ENCODE peak calls at places on chromosomes 12 and 14, in eight cellular contexts. O, L, N, J, X, V, S and E are unnamed samples. For H3K4me1, the result is how much of the 10 kb centered on the place peaks cover.

GRCh38 chr12:93078577-93078976 is 149.5 kb upstream of the EEA1 start:
- DNase-seq in X (no peak), L (no peak), O (no peak), J (no peak), V (no peak), S (no peak), N (no peak), E (no peak)

GRCh38 chr12:51240971-51241370 is 2.3 kb downstream of the DAZAP2 start:
- DNase-seq in S (no peak), J (no peak), N (no peak), X (no peak), V (no peak), L (no peak), O (no peak), E (no peak)

GRCh38 chr12:89470741-89471504 is 53.7 kb downstream of the GALNT4 start:
- DNase-seq in N (peak), J (peak), V (peak), O (no peak), L (no peak), X (no peak), S (no peak), E (no peak)

GRCh38 chr12:103308396-103308795 is 187.4 kb downstream of the C12orf42 start:
- DNase-seq in X (no peak), O (no peak), S (no peak), J (no peak), V (no peak), L (no peak), N (no peak), E (no peak)

GRCh38 chr12:29754235-29755189 is 29.2 kb downstream of the TMTC1 start:
- DNase-seq in J (peak), L (no peak), X (no peak), N (no peak), V (no peak), S (no peak), O (no peak), E (no peak)

GRCh38 chr12:101700299-101700820 is 2.9 kb downstream of the CHPT1 start:
- DNase-seq in O (no peak), S (no peak), L (no peak), J (no peak), N (no peak), X (no peak), V (no peak), E (no peak)

GRCh38 chr12:108634225-108634795 is 616 bp upstream of the SELPLG start:
- DNase-seq in S (peak), N (peak), X (no peak), V (peak), L (no peak), J (peak), O (no peak), E (peak)

GRCh38 chr12:87801860-87802720 is 227.1 kb downstream of the C12orf50 start:
- DNase-seq in O (no peak), X (no peak), N (no peak), J (no peak), S (no peak), V (no peak), L (no peak), E (no peak)

GRCh38 chr12:92574046-92574783 is 128.6 kb upstream of the PLEKHG7 start:
- DNase-seq in S (no peak), J (peak), O (no peak), X (no peak), N (peak), V (no peak), L (no peak), E (no peak)

GRCh38 chr14:34035177-34035933 is 84.5 kb upstream of the EGLN3 start:
- DNase-seq in O (no peak), S (no peak), J (no peak), N (no peak), X (no peak), V (no peak), L (no peak), E (no peak)

GRCh38 chr12:57135487-57135886 is 7.2 kb downstream of the LRP1 start:
- DNase-seq in V (no peak), O (peak), S (no peak), X (no peak), L (no peak), N (no peak), J (peak), E (no peak)

GRCh38 chr12:57133013-57133569 is 4.8 kb downstream of the LRP1 start:
- DNase-seq in O (no peak), L (no peak), V (no peak), J (peak), S (peak), N (no peak), X (no peak), E (no peak)

GRCh38 chr12:57131896-57132744 is 3.8 kb downstream of the LRP1 start:
- DNase-seq in V (no peak), N (no peak), X (peak), J (peak), L (no peak), S (no peak), O (no peak), E (no peak)

GRCh38 chr12:57134949-57135348 is 6.7 kb downstream of the LRP1 start:
- DNase-seq in O (no peak), L (no peak), V (no peak), S (no peak), X (peak), N (no peak), J (no peak), E (no peak)

DNA sequence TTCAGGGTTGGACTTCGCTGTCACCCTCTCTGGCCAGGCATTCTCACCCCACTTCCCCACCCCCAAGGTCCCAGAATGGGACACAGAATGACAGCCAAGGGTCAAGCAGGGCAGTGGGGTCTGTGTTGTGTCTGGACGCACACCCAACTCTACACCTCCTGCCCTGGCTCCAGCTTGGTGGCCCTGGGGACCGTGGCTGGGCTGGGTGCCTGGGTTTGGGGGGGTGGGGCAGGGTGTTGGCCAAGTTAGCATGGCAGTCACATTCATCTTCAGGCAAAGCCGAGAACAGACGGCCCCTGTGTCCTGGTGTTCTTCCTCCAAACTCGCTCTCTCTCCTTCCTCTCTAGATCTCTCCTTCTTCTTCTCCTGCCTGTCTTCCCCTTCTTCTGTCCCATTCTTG is 5.6 kb downstream of the LRP1 start:
- DNase-seq in X (no peak), J (no peak), O (no peak), V (no peak), S (no peak), L (no peak), N (no peak), E (no peak)
- H3K4me1 ChIP-seq in X (half or more), J (under half), O (under half), V (under half), S (half or more), L (under half), N (under half), E (under half)

GRCh38 chr12:2387051-2387834 is 334.5 kb downstream of the CACNA1C start:
- DNase-seq in V (no peak), L (no peak), J (no peak), X (no peak), S (no peak), O (no peak), N (no peak), E (no peak)
- H3K4me1 ChIP-seq in V (under half), L (under half), J (under half), X (half or more), S (under half), O (under half), N (under half), E (under half)

DNA sequence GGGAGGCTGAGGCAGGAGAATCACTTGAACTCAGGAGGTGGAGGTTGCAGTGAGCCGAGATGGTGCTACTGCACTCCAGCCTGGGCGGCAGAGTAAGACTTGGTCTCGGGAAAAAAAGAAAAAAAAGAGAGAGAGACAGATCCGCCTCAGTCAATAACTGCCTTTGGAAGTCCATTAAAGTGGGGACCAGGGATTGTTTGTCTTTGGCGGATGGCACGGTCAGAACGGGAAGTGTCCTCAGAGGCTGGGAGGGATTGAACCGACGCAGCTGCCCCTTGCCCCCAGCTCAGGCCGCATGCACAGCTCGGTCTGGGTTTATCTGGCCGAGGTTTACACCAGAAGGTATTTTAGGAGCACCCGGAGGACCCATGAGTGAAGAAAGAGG is 54.4 kb downstream of the TESC start:
- DNase-seq in L (no peak), J (no peak), S (no peak), X (no peak), N (no peak), O (no peak), V (no peak), E (no peak)
- H3K4me1 ChIP-seq in L (under half), J (under half), S (under half), X (under half), N (under half), O (under half), V (under half), E (under half)

GRCh38 chr14:101820283-101820798 is 58.8 kb downstream of the PPP2R5C start:
- DNase-seq in V (peak), L (no peak), N (no peak), X (no peak), O (no peak), J (no peak), S (no peak), E (peak)

GRCh38 chr14:101823511-101824120 is 62.1 kb downstream of the PPP2R5C start:
- DNase-seq in N (peak), O (no peak), S (no peak), J (no peak), X (peak), V (peak), L (no peak), E (no peak)

GRCh38 chr14:101823081-101823480 is 61.6 kb downstream of the PPP2R5C start:
- DNase-seq in V (peak), X (no peak), N (no peak), O (no peak), L (no peak), J (no peak), S (no peak), E (no peak)

GRCh38 chr14:101819251-101819990 is 57.9 kb downstream of the PPP2R5C start:
- DNase-seq in V (peak), N (no peak), X (no peak), J (no peak), O (no peak), S (no peak), L (no peak), E (no peak)

DNA sequence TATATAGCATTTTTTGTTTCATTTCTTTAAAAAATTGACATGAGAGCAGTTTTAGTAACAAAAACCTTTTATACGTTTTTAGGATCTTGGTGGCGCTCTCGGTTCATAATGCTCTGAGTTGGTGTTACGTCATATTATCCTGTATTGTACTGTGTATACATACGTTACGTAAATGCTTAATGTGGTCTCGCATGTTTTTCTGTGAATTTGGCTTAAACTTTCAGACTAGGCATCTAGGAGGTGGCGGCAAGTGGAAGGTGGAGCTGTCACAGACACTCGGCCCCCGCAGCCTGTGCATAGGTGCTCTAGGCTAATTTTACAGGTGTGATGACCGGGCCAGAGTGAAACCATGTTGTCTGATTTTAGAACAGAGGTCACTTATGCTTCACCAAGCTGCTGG is 60.0 kb downstream of the PPP2R5C start:
- DNase-seq in V (peak), X (no peak), N (no peak), S (no peak), O (no peak), J (no peak), L (no peak), E (no peak)
- H3K4me1 ChIP-seq in V (half or more), X (under half), N (half or more), S (under half), O (under half), J (under half), L (under half), E (under half)

GRCh38 chr14:64731141-64731581 is 26.9 kb downstream of the PLEKHG3 start:
- DNase-seq in L (no peak), V (no peak), O (peak), N (no peak), J (no peak), X (no peak), S (no peak), E (no peak)
- H3K4me1 ChIP-seq in L (under half), V (under half), O (under half), N (under half), J (under half), X (half or more), S (under half), E (under half)

GRCh38 chr14:103058209-103059055 is 1.1 kb upstream of the CDC42BPB start:
- DNase-seq in N (no peak), V (no peak), J (peak), X (no peak), S (no peak), O (peak), L (no peak), E (peak)
- H3K4me1 ChIP-seq in N (under half), V (under half), J (under half), X (under half), S (under half), O (under half), L (under half), E (under half)